ENCODE peak calls at places on chromosomes 16 and 17, in five cellular contexts. G is left ventricle myocardium inferior, F is small intestine, Q is body of pancreas, D is pancreas. U is an unnamed sample. For H3K9me3, the result is how much of the 10 kb centered on the place peaks cover.

GRCh38 chr17:19271751-19272357 is 34.7 kb downstream of the EPN2 start:
- DNase-seq in Q (no peak), F (no peak), G (no peak), D (no peak), U (no peak)

GRCh38 chr16:53519417-53520091 is 16.5 kb upstream of the AKTIP start:
- DNase-seq in Q (no peak), D (no peak), G (no peak), F (no peak), U (no peak)

GRCh38 chr17:40281663-40282062 is 6.0 kb upstream of the CDC6 start:
- DNase-seq in G (no peak), F (no peak), Q (no peak), D (no peak), U (peak)

GRCh38 chr17:42199411-42200011 is 5.2 kb upstream of the GHDC start:
- DNase-seq in D (no peak), Q (no peak), G (no peak), F (no peak), U (no peak)

GRCh38 chr17:83129676-83130075 is 50.3 kb downstream of the METRNL start:
- DNase-seq in G (no peak), Q (no peak), D (peak), F (no peak), U (no peak)

GRCh38 chr17:79657861-79658810 is 47.3 kb upstream of the RBFOX3 start:
- DNase-seq in F (no peak), Q (no peak), G (no peak), D (peak), U (no peak)

GRCh38 chr17:60141111-60142018 is 8.4 kb upstream of the CA4 start:
- DNase-seq in Q (peak), F (no peak), G (no peak), D (peak), U (no peak)

GRCh38 chr17:40092581-40092980 is 7.8 kb downstream of the NR1D1 start:
- DNase-seq in F (no peak), Q (no peak), D (no peak), G (no peak), U (no peak)

GRCh38 chr17:35731239-35731931 is at the start of gene RASL10B:
- DNase-seq in F (peak), D (peak), Q (peak), G (peak), U (no peak)

GRCh38 chr17:512926-513325 is 160.3 kb upstream of the RPH3AL start:
- DNase-seq in Q (no peak), D (no peak), G (no peak), F (no peak), U (no peak)

GRCh38 chr17:15384142-15384803 is 42.9 kb upstream of the TEKT3 start:
- DNase-seq in Q (no peak), G (peak), F (no peak), D (no peak), U (no peak)

GRCh38 chr16:58589311-58589890 is 40.2 kb downstream of the CNOT1 start:
- DNase-seq in Q (no peak), F (no peak), D (no peak), G (no peak), U (no peak)

GRCh38 chr16:80735846-80736245 is 68.6 kb downstream of the CDYL2 start:
- DNase-seq in F (peak), Q (no peak), G (no peak), D (no peak), U (no peak)

GRCh38 chr16:29898786-29899515 is 399 bp downstream of the SEZ6L2 start:
- DNase-seq in Q (no peak), D (peak), G (no peak), F (no peak), U (no peak)

GRCh38 chr16:47687694-47688093 is 226.6 kb downstream of the PHKB start:
- DNase-seq in D (no peak), Q (no peak), F (no peak), G (no peak), U (no peak)

GRCh38 chr16:2912330-2913199 is 834 bp downstream of the FLYWCH1 start:
- DNase-seq in F (peak), Q (peak), D (peak), G (no peak), U (no peak)

GRCh38 chr16:23110257-23110899 is 38.9 kb downstream of the USP31 start:
- DNase-seq in G (no peak), D (no peak), Q (no peak), F (no peak), U (no peak)

GRCh38 chr17:17141860-17142552 is 64.1 kb downstream of the PLD6 start:
- DNase-seq in D (no peak), F (no peak), Q (no peak), G (peak), U (peak)

GRCh38 chr16:81592353-81592866 is 147.8 kb downstream of the CMIP start:
- DNase-seq in D (no peak), Q (no peak), G (no peak), F (peak), U (no peak)

GRCh38 chr16:89687092-89687940 is 827 bp downstream of the CDK10 start:
- DNase-seq in D (peak), Q (peak), G (no peak), F (peak), U (no peak)

DNA sequence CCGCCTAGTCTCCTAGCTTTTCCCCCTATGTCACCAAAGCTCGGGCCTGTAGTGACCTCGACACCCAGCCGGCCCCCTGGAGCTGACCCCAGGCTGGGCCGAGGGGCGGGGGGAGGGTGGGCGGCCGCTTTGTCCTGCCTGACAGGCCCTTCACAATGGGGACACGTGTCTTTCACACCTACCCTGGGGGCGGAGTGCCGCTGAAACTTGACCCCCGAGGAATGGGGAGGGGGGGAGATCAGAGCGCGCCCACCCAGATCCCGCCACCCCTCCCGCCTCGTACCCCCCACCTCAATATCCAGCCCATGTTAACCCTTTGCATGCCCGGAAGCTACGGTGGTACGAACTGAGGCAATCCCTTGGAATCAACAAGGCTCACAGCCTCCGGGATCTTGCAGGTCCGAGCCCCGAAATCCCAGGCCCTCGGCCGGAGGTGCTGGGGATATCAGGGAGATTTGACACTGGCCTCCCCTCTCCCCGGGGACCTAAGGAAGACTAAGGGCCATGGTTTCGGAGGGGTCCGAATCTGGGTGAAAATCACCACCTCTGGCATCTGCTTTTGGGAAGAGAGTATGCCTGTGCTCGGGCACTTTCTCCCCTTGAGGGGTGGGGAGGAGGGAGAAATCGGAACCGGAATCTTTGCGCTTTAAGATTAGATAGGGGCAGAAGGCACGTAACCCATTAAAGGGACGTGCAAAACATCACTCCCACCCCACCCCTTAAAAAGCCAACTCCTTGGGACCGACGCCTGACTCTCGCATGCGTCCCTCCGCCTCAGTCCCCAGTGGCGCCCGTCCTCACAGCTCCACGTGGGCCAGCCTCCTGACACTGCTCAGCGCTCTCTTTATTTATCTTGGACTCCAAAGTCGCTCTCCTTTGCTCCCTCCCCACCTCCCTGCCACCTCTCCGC is 2.6 kb downstream of the NOG start:
- DNase-seq in G (no peak), D (no peak), Q (no peak), F (peak), U (no peak)
- H3K4me3 ChIP-seq in G (peak), D (no peak), Q (no peak), F (no peak), U (peak)

GRCh38 chr17:68334393-68334792 is 43.1 kb downstream of the ARSG start:
- DNase-seq in G (no peak), Q (no peak), F (no peak), D (no peak), U (no peak)
- H3K9me3 ChIP-seq in G (under half), Q (under half), F (under half), D (under half), U (under half)

DNA sequence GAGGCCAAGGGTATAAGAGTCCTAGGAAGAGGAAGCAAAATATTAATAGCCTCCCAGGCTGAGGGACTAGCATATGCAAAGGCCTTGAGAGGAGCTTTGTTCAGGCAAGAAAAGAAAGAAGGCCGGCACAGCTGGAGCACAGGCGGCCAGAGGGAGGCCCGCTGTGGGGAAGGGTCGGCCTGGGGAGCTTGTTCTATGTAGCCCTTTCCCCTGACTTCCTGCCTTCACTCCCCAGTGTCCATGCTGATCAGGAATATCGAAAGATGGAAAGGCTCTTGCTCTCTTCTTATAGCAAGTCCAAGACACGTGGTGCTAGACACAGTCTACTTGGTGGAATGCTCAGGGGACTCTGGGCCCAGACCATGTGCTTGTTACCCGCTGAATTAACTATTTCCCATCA is 27.4 kb upstream of the HAS3 start:
- DNase-seq in D (no peak), F (no peak), Q (no peak), G (no peak), U (no peak)
- H3K4me3 ChIP-seq in D (no peak), F (no peak), Q (no peak), G (no peak), U (no peak)

GRCh38 chr17:6209829-6210228 is 139.7 kb downstream of the WSCD1 start:
- DNase-seq in Q (no peak), F (no peak), G (no peak), D (no peak), U (no peak)
- H3K9me3 ChIP-seq in Q (under half), F (under half), G (under half), D (under half), U (under half)